ENCODE peak calls at places on chromosome 1, in six cellular contexts. Z is right cardiac atrium, V is tibial artery, K is tibial nerve, L is aorta, N is fibroblast of lung. J is an unnamed sample.

GRCh38 chr1:214414691-214415090 is 133.7 kb downstream of the SMYD2 start:
- DNase-seq in N (no peak), K (no peak), V (no peak), Z (no peak), L (no peak), J (no peak)

GRCh38 chr1:6466023-6466422 is at the start of gene TNFRSF25:
- DNase-seq in L (no peak), K (no peak), Z (no peak), V (no peak), N (no peak), J (no peak)

GRCh38 chr1:30887485-30888315 is 20.9 kb downstream of the SDC3 start:
- DNase-seq in Z (no peak), K (no peak), V (no peak), L (no peak), N (peak), J (no peak)

GRCh38 chr1:215417122-215417521 is 150.0 kb upstream of the KCTD3 start:
- DNase-seq in N (peak), V (no peak), L (no peak), Z (no peak), K (no peak), J (no peak)

GRCh38 chr1:60073605-60074278 is at the start of gene C1orf87:
- DNase-seq in K (no peak), Z (no peak), L (no peak), V (no peak), N (no peak), J (peak)

GRCh38 chr1:41452704-41453350 is 31.7 kb downstream of the EDN2 start:
- DNase-seq in K (no peak), V (no peak), N (no peak), Z (no peak), L (no peak), J (peak)

GRCh38 chr1:184664661-184665060 is 90.0 kb downstream of the EDEM3 start:
- DNase-seq in Z (no peak), L (no peak), K (no peak), V (no peak), N (no peak), J (no peak)

GRCh38 chr1:28518745-28519341 is 13.0 kb downstream of the RCC1 start:
- DNase-seq in V (no peak), K (no peak), Z (no peak), L (no peak), N (peak), J (peak)

GRCh38 chr1:233328661-233329498 is 1.4 kb downstream of the MAP3K21 start:
- DNase-seq in Z (peak), N (no peak), L (peak), V (no peak), K (no peak), J (peak)
- H3K27ac ChIP-seq in Z (no peak), N (no peak), L (no peak), V (no peak), K (no peak), J (peak)

DNA sequence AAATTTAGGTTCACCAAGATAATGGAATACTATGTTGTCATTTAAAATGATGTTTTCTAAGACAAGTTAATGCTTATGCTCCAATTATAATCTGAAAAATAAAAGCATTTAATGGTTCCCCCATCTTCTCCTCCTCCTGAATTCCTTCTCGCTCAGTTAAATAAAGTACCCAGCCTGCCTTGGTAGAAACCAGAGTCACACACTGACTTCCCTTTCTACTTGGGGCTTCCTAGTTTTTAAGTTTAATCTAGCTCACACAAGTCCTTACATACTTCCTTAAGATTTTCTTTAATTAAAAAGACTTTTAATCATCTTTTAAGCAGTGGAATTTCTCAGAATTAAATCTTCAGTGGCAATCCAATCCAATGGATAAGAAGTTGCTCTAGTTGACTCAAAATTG is 32.9 kb downstream of the CD58 start:
- DNase-seq in V (no peak), L (no peak), N (no peak), K (no peak), Z (no peak), J (no peak)
- H3K27ac ChIP-seq in V (no peak), L (no peak), N (no peak), K (no peak), Z (no peak), J (no peak)

GRCh38 chr1:203464743-203465142 is 10.9 kb upstream of the PRELP start:
- DNase-seq in K (no peak), Z (no peak), V (peak), N (no peak), L (no peak), J (no peak)

GRCh38 chr1:203465146-203465798 is 10.3 kb upstream of the PRELP start:
- DNase-seq in L (no peak), Z (no peak), V (peak), K (no peak), N (no peak), J (no peak)

GRCh38 chr1:203467550-203467921 is 8.1 kb upstream of the PRELP start:
- DNase-seq in N (peak), Z (peak), K (peak), L (peak), V (peak), J (no peak)

GRCh38 chr1:203464226-203464625 is 11.4 kb upstream of the PRELP start:
- DNase-seq in N (no peak), V (peak), L (peak), K (no peak), Z (peak), J (no peak)

DNA sequence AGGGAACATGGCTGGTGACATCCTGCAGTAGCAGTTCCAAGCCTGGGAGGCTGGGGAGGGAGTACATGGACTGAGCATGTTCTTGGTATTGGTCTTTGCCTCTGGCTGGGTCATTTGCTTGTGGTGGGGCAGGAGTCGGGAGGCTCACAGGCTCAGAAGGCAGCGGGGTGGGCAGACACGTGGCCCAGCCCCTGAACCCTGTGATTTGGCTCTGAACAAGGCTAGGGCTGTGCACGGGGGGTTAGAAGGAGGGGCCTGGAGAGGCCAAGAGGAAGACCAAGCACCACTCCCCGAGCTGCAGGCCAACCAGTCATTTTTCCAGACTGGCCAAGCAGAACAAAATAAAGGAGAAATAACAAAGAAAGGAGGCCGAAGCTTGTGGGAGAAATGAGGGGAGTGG is 9.7 kb upstream of the PRELP start:
- DNase-seq in L (peak), K (peak), V (peak), N (peak), Z (peak), J (no peak)
- H3K27ac ChIP-seq in L (peak), K (peak), V (peak), N (no peak), Z (peak), J (no peak)

GRCh38 chr1:17230106-17230505 is 18.8 kb upstream of the PADI3 start:
- DNase-seq in V (no peak), K (no peak), L (no peak), Z (no peak), N (no peak), J (no peak)

GRCh38 chr1:17232759-17233661 is 15.9 kb upstream of the PADI3 start:
- DNase-seq in L (no peak), V (no peak), Z (no peak), N (peak), K (no peak), J (peak)

GRCh38 chr1:17228619-17229018 is 20.3 kb upstream of the PADI3 start:
- DNase-seq in N (no peak), L (no peak), V (no peak), K (no peak), Z (no peak), J (no peak)

GRCh38 chr1:17229379-17229778 is 19.5 kb upstream of the PADI3 start:
- DNase-seq in Z (no peak), V (no peak), K (no peak), L (no peak), N (no peak), J (peak)

DNA sequence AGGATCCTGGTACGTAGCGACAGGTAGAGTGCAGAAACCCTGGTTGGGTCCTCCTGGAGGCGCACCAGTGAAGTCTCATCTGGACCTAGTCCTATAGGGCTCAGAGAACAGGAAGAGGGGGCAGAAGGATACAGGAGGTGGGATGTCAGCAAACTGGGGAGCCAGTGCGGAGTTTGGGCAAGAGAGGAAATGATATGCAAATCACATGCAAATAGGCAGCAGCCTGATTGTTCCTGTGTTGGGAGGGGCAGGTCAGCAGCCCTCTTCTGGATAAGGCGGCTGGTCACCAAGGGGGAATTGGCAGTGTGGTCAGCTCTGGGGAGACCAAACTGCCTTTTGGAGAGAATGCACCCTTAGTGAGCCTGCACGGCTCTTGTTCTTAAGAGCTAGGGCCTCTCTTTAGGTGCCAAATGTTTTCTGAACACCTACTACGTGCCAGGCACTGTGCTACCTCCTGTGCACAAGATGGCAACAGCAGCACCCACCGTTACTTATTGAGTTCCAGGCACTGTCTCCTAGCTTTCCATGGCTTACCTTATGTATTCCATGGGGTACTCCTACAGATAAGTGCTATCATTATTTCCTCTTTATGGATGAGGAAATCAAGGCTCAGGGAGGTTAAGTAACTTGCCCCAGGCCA is 18.1 kb upstream of the PADI3 start:
- DNase-seq in V (no peak), K (no peak), N (no peak), Z (no peak), L (no peak), J (no peak)
- H3K27ac ChIP-seq in V (no peak), K (no peak), N (no peak), Z (no peak), L (no peak), J (no peak)

J was measured in small intestine.